ENCODE peak calls at places on chromosome 21, in six cellular contexts. D is SHP77; V is ovary; J is NCI-H1092; G is SK-N-MC; F is stimulated activated CD4-positive, alpha-beta T cell treated with anti-CD3 and anti-CD28 coated beads, Interleukin-12 subunit alpha, Interleukin-12 subunit beta, amount 100 ng/mL, for 48 hours. M is an unnamed sample.

GRCh38 chr21:38494688-38495087 is 3.6 kb downstream of the ERG start:
- DNase-seq in D (no peak), V (no peak), J (no peak), G (no peak), F (no peak), M (no peak)

GRCh38 chr21:14092834-14093560 is 117.8 kb downstream of the LIPI start:
- DNase-seq in D (no peak), V (no peak), J (no peak), G (no peak), F (no peak), M (no peak)

GRCh38 chr21:22791986-22792560 is 1793.9 kb downstream of the NCAM2 start:
- DNase-seq in D (peak; percentile 18), V (no peak), J (peak; percentile 36), G (peak; percentile 91), F (no peak), M (peak; percentile 62)

GRCh38 chr21:15140321-15141019 is 75.7 kb upstream of the NRIP1 start:
- DNase-seq in D (no peak), V (no peak), J (no peak), G (no peak), F (no peak), M (no peak)

GRCh38 chr21:44742418-44743153 is 31.2 kb upstream of the TSPEAR start:
- DNase-seq in D (peak; percentile 58), V (no peak), J (peak; percentile 50), G (no peak), F (no peak), M (peak; percentile 41)

GRCh38 chr21:34952701-34953100 is 96.4 kb downstream of the RUNX1 start:
- DNase-seq in D (no peak), V (no peak), J (peak; percentile 72), G (no peak), F (no peak), M (peak; percentile 14)

GRCh38 chr21:43936186-43936967 is 71.4 kb downstream of the AGPAT3 start:
- DNase-seq in D (peak; percentile 45), V (no peak), J (peak; percentile 49), G (no peak), F (no peak), M (no peak)

GRCh38 chr21:27812279-27812678 is 845.4 kb upstream of the ADAMTS5 start:
- DNase-seq in D (no peak), V (no peak), J (no peak), G (no peak), F (no peak), M (no peak)

GRCh38 chr21:45764792-45765191 is 121.3 kb downstream of the PCBP3 start:
- DNase-seq in D (no peak), V (no peak), J (no peak), G (no peak), F (no peak), M (no peak)

GRCh38 chr21:33751120-33751519 is 108.8 kb downstream of the ITSN1 start:
- DNase-seq in D (no peak), V (no peak), J (no peak), G (no peak), F (no peak), M (no peak)

M was measured in NCI-H2029 treated with DMSO at 0.1 percent for 48 hours.